ENCODE peak calls at places on chromosomes 12 and 14, in ten cellular contexts. One of them, this sample, is unnamed.

GRCh38 chr12:104462931-104463339 is 6.2 kb downstream of the CHST11 start:
- DNase-seq in esophagus squamous epithelium: no peak
- DNase-seq in HCT116: no peak
- DNase-seq in heart left ventricle: no peak
- DNase-seq in testis: no peak
- DNase-seq in IMR-90: no peak
- DNase-seq in lower leg skin: no peak
- DNase-seq in uterus: no peak
- DNase-seq in sigmoid colon: no peak
- DNase-seq in tibial nerve: no peak
- DNase-seq in this sample: no peak

GRCh38 chr14:29773990-29774389 is 153.7 kb downstream of the PRKD1 start:
- DNase-seq in heart left ventricle: no peak
- DNase-seq in uterus: no peak
- DNase-seq in IMR-90: no peak
- DNase-seq in tibial nerve: no peak
- DNase-seq in esophagus squamous epithelium: no peak
- DNase-seq in testis: no peak
- DNase-seq in lower leg skin: no peak
- DNase-seq in HCT116: no peak
- DNase-seq in sigmoid colon: no peak
- DNase-seq in this sample: no peak

GRCh38 chr12:76976777-76977465 is 88.4 kb downstream of the E2F7 start:
- DNase-seq in IMR-90: no peak
- DNase-seq in lower leg skin: no peak
- DNase-seq in testis: no peak
- DNase-seq in tibial nerve: no peak
- DNase-seq in HCT116: no peak
- DNase-seq in sigmoid colon: no peak
- DNase-seq in uterus: no peak
- DNase-seq in heart left ventricle: no peak
- DNase-seq in esophagus squamous epithelium: no peak
- DNase-seq in this sample: no peak

GRCh38 chr12:23555808-23556207 is 393.7 kb downstream of the SOX5 start:
- DNase-seq in heart left ventricle: no peak
- DNase-seq in sigmoid colon: no peak
- DNase-seq in uterus: no peak
- DNase-seq in IMR-90: no peak
- DNase-seq in testis: no peak
- DNase-seq in lower leg skin: no peak
- DNase-seq in esophagus squamous epithelium: no peak
- DNase-seq in HCT116: no peak
- DNase-seq in tibial nerve: no peak
- DNase-seq in this sample: no peak

GRCh38 chr14:32319368-32320049 is 9.6 kb upstream of the AKAP6 start:
- DNase-seq in tibial nerve: no peak
- DNase-seq in uterus: no peak
- DNase-seq in esophagus squamous epithelium: no peak
- DNase-seq in sigmoid colon: no peak
- DNase-seq in testis: no peak
- DNase-seq in heart left ventricle: no peak
- DNase-seq in IMR-90: no peak
- DNase-seq in HCT116: no peak
- DNase-seq in lower leg skin: no peak
- DNase-seq in this sample: no peak

GRCh38 chr12:49478949-49479664 is 59.7 kb upstream of the KCNH3 start:
- DNase-seq in uterus: no peak
- DNase-seq in tibial nerve: no peak
- DNase-seq in sigmoid colon: no peak
- DNase-seq in heart left ventricle: no peak
- DNase-seq in testis: no peak
- DNase-seq in esophagus squamous epithelium: no peak
- DNase-seq in lower leg skin: no peak
- DNase-seq in HCT116: no peak
- DNase-seq in IMR-90: no peak
- DNase-seq in this sample: no peak

GRCh38 chr14:90518941-90519256 is 122.1 kb downstream of the CALM1 start:
- DNase-seq in lower leg skin: no peak
- DNase-seq in esophagus squamous epithelium: no peak
- DNase-seq in uterus: no peak
- DNase-seq in IMR-90: peak
- DNase-seq in tibial nerve: no peak
- DNase-seq in testis: peak
- DNase-seq in sigmoid colon: no peak
- DNase-seq in HCT116: peak
- DNase-seq in heart left ventricle: no peak
- DNase-seq in this sample: no peak

GRCh38 chr12:71731439-71732356 is 23.0 kb upstream of the RAB21 start:
- DNase-seq in esophagus squamous epithelium: no peak
- DNase-seq in tibial nerve: no peak
- DNase-seq in IMR-90: peak
- DNase-seq in testis: no peak
- DNase-seq in sigmoid colon: no peak
- DNase-seq in lower leg skin: peak
- DNase-seq in uterus: no peak
- DNase-seq in heart left ventricle: no peak
- DNase-seq in HCT116: no peak
- DNase-seq in this sample: no peak

GRCh38 chr12:754871-755562 is 2.6 kb downstream of the WNK1 start:
- DNase-seq in testis: no peak
- DNase-seq in sigmoid colon: no peak
- DNase-seq in tibial nerve: no peak
- DNase-seq in esophagus squamous epithelium: no peak
- DNase-seq in lower leg skin: no peak
- DNase-seq in IMR-90: peak
- DNase-seq in heart left ventricle: no peak
- DNase-seq in HCT116: no peak
- DNase-seq in uterus: no peak
- DNase-seq in this sample: no peak

GRCh38 chr12:119247007-119247719 is 68.4 kb downstream of the HSPB8 start:
- DNase-seq in heart left ventricle: no peak
- DNase-seq in tibial nerve: no peak
- DNase-seq in HCT116: no peak
- DNase-seq in uterus: no peak
- DNase-seq in testis: no peak
- DNase-seq in esophagus squamous epithelium: no peak
- DNase-seq in sigmoid colon: no peak
- DNase-seq in IMR-90: no peak
- DNase-seq in lower leg skin: no peak
- DNase-seq in this sample: no peak

GRCh38 chr12:3123729-3124128 is 46.5 kb downstream of the TSPAN9 start:
- DNase-seq in heart left ventricle: no peak
- DNase-seq in uterus: no peak
- DNase-seq in esophagus squamous epithelium: no peak
- DNase-seq in IMR-90: no peak
- DNase-seq in sigmoid colon: no peak
- DNase-seq in lower leg skin: no peak
- DNase-seq in tibial nerve: no peak
- DNase-seq in HCT116: no peak
- DNase-seq in testis: no peak
- DNase-seq in this sample: no peak

DNA sequence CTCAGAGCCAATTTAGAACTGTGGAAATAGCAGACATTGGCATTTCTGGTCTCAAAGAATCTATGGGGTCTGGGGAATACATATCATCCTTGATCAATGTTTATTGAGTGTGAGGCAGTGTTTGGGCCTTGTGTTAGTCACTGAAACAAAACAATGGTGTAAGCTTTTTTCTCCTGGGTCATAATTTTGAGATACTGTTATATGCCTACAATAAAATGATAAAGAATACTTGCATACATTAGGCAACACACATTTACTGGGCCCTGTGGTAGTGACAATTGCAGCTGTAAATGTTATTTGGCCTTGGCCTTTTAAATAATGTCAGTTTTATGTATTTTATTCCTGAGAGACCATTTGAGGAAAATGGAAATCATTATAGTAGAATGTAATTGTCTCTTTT is 414.5 kb downstream of the TMEM132D start:
- DNase-seq in IMR-90: no peak
- DNase-seq in HCT116: no peak
- DNase-seq in testis: no peak
- DNase-seq in lower leg skin: no peak
- DNase-seq in heart left ventricle: no peak
- DNase-seq in sigmoid colon: no peak
- DNase-seq in esophagus squamous epithelium: no peak
- DNase-seq in tibial nerve: no peak
- DNase-seq in uterus: no peak
- DNase-seq in this sample: no peak
- TF ChIP-seq POLR2A in IMR-90: no peak
- TF ChIP-seq POLR2A in HCT116: no peak
- TF ChIP-seq POLR2A in testis: no peak
- TF ChIP-seq POLR2A in lower leg skin: no peak
- TF ChIP-seq POLR2A in heart left ventricle: no peak
- TF ChIP-seq POLR2A in sigmoid colon: no peak
- TF ChIP-seq POLR2A in esophagus squamous epithelium: no peak
- TF ChIP-seq POLR2A in tibial nerve: no peak
- TF ChIP-seq POLR2A in uterus: no peak
- TF ChIP-seq POLR2A in this sample: no peak

GRCh38 chr14:93941293-93941910 is 14.3 kb downstream of the FAM181A start:
- DNase-seq in testis: no peak
- DNase-seq in IMR-90: peak
- DNase-seq in sigmoid colon: no peak
- DNase-seq in heart left ventricle: peak
- DNase-seq in lower leg skin: no peak
- DNase-seq in esophagus squamous epithelium: no peak
- DNase-seq in tibial nerve: no peak
- DNase-seq in HCT116: no peak
- DNase-seq in uterus: no peak
- DNase-seq in this sample: no peak
- H3K4me3 ChIP-seq in testis: no peak
- H3K4me3 ChIP-seq in IMR-90: no peak
- H3K4me3 ChIP-seq in sigmoid colon: no peak
- H3K4me3 ChIP-seq in heart left ventricle: no peak
- H3K4me3 ChIP-seq in lower leg skin: no peak
- H3K4me3 ChIP-seq in esophagus squamous epithelium: no peak
- H3K4me3 ChIP-seq in tibial nerve: no peak
- H3K4me3 ChIP-seq in HCT116: no peak
- H3K4me3 ChIP-seq in uterus: no peak
- H3K4me3 ChIP-seq in this sample: no peak

GRCh38 chr12:9669019-9669326 is 540 bp upstream of the CLEC2D start:
- DNase-seq in heart left ventricle: no peak
- DNase-seq in uterus: no peak
- DNase-seq in IMR-90: no peak
- DNase-seq in HCT116: no peak
- DNase-seq in testis: no peak
- DNase-seq in lower leg skin: no peak
- DNase-seq in sigmoid colon: no peak
- DNase-seq in tibial nerve: no peak
- DNase-seq in esophagus squamous epithelium: no peak
- DNase-seq in this sample: no peak

GRCh38 chr12:9674226-9674590 is 4.7 kb downstream of the CLEC2D start:
- DNase-seq in testis: no peak
- DNase-seq in esophagus squamous epithelium: no peak
- DNase-seq in IMR-90: no peak
- DNase-seq in heart left ventricle: no peak
- DNase-seq in tibial nerve: no peak
- DNase-seq in lower leg skin: no peak
- DNase-seq in uterus: no peak
- DNase-seq in sigmoid colon: no peak
- DNase-seq in HCT116: no peak
- DNase-seq in this sample: no peak

GRCh38 chr12:9668141-9669018 is 1.1 kb upstream of the CLEC2D start:
- DNase-seq in HCT116: no peak
- DNase-seq in esophagus squamous epithelium: no peak
- DNase-seq in tibial nerve: no peak
- DNase-seq in sigmoid colon: no peak
- DNase-seq in uterus: peak
- DNase-seq in lower leg skin: no peak
- DNase-seq in testis: no peak
- DNase-seq in heart left ventricle: no peak
- DNase-seq in IMR-90: peak
- DNase-seq in this sample: no peak

GRCh38 chr12:9669534-9669933 is at the start of gene CLEC2D:
- DNase-seq in lower leg skin: no peak
- DNase-seq in testis: no peak
- DNase-seq in heart left ventricle: no peak
- DNase-seq in esophagus squamous epithelium: no peak
- DNase-seq in HCT116: no peak
- DNase-seq in sigmoid colon: no peak
- DNase-seq in IMR-90: no peak
- DNase-seq in uterus: no peak
- DNase-seq in tibial nerve: no peak
- DNase-seq in this sample: no peak

DNA sequence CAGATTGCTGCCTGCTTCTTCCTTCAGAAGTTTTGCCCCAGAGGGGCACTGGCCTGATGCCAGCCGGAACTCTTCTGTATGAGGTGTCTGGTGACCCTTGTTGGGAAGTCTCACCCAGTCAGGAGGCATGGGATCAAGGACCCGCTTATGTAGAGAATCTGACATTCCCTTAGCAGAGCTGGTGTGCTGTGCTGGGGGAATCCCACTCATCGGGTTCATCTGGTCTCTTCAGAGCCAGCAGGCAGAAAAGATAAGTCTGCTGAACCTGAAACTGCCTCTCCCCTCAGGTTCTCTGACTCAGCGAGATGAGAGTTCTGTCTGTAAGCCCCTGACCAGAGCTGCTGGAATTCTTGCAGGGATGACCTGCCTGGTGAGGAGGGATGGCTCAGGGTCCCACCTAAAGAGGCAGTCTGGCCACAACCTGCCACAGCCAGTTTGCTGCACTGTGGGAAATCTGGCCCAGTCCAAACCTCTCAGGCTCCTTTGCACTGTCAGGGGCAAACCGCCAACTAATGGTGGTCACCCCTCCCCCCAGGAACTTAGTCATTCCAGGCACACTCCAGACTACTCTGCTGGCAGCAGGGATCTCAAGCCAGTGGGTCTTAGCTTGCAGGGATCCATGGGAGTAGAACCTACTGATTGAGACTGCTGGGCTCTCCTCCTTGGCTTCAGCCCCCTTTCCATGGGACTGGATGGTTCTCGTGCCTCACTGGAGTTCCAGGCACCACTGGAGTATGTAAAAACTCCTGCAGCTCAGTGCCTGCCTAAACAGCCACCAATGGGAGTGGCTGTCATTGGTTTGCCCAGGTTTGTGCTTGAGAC is 4.1 kb downstream of the CLEC2D start:
- DNase-seq in sigmoid colon: peak
- DNase-seq in testis: no peak
- DNase-seq in HCT116: peak
- DNase-seq in esophagus squamous epithelium: no peak
- DNase-seq in heart left ventricle: peak
- DNase-seq in uterus: peak
- DNase-seq in lower leg skin: no peak
- DNase-seq in IMR-90: peak
- DNase-seq in tibial nerve: no peak
- DNase-seq in this sample: no peak
- TF ChIP-seq POLR2A in sigmoid colon: no peak
- TF ChIP-seq POLR2A in testis: no peak
- TF ChIP-seq POLR2A in HCT116: no peak
- TF ChIP-seq POLR2A in esophagus squamous epithelium: no peak
- TF ChIP-seq POLR2A in heart left ventricle: no peak
- TF ChIP-seq POLR2A in uterus: no peak
- TF ChIP-seq POLR2A in lower leg skin: no peak
- TF ChIP-seq POLR2A in IMR-90: no peak
- TF ChIP-seq POLR2A in tibial nerve: no peak
- TF ChIP-seq POLR2A in this sample: no peak

DNA sequence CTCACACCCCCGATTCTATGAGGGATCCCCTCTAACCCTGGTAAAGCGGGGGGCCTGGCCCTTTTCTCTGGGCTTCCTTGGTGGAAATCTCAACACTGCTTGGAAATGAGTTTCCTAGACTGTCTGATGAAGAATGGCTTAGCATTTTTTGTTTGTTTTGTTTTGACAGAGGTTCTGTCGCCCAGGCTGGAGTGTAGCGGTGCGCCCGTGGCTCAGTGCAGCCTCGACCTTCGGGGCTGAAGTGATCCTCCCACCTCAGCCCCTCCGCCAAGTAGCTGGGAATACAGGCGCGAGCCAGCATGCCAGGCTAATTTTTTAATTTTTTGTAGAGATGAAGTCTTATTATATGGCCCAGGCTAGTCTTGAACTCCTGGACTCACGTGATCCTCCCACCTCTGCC is 30.3 kb downstream of the TC2N start:
- DNase-seq in testis: no peak
- DNase-seq in esophagus squamous epithelium: no peak
- DNase-seq in sigmoid colon: no peak
- DNase-seq in tibial nerve: no peak
- DNase-seq in lower leg skin: no peak
- DNase-seq in IMR-90: no peak
- DNase-seq in heart left ventricle: no peak
- DNase-seq in uterus: no peak
- DNase-seq in HCT116: no peak
- DNase-seq in this sample: no peak
- H3K4me3 ChIP-seq in testis: peak
- H3K4me3 ChIP-seq in esophagus squamous epithelium: peak
- H3K4me3 ChIP-seq in sigmoid colon: peak
- H3K4me3 ChIP-seq in tibial nerve: peak
- H3K4me3 ChIP-seq in lower leg skin: no peak
- H3K4me3 ChIP-seq in IMR-90: no peak
- H3K4me3 ChIP-seq in heart left ventricle: peak
- H3K4me3 ChIP-seq in uterus: peak
- H3K4me3 ChIP-seq in HCT116: peak
- H3K4me3 ChIP-seq in this sample: peak

This sample was measured in esophagus muscularis mucosa.